ENCODE peak calls at places on chromosomes 6 and 20, in ten cellular contexts. M is hippocampal formation; O is pons; N is activated CD8-positive, alpha-beta memory T cell treated with anti-CD3 and anti-CD28 coated beads for 24 hours; S is GM12892; H is activated T-cell treated with anti-CD3 and anti-CD28 coated beads for 1 hour; P is AG09309; Z is ovary; V is stimulated activated CD8-positive, alpha-beta memory T cell treated with anti-CD3 and anti-CD28 coated beads, Interleukin-15, amount 100 ng/mL, for 24 hours; W is NCI-H146. L is an unnamed sample.
A peak's percentile ranks its signal among the peaks of the same experiment; 100 is the strongest.

GRCh38 chr6:11050735-11051134 is 6.6 kb upstream of the ELOVL2 start:
- DNase-seq in M (no peak), O (no peak), N (no peak), S (no peak), H (no peak), P (no peak), Z (no peak), V (no peak), W (no peak), L (no peak)

GRCh38 chr6:113690255-113690956 is 166.7 kb upstream of the MARCKS start:
- DNase-seq in M (no peak), O (no peak), N (no peak), S (no peak), H (no peak), P (peak; percentile 68), Z (no peak), V (no peak), W (peak; percentile 70), L (no peak)

GRCh38 chr20:62953839-62954703 is 1.6 kb downstream of the SLC17A9 start:
- DNase-seq in M (peak; percentile 21), O (peak; percentile 61), N (peak; percentile 80), S (peak; percentile 91), H (peak; percentile 60), P (no peak), Z (peak; percentile 86), V (no peak), W (peak; percentile 83), L (peak; percentile 78)

GRCh38 chr6:3553254-3553653 is 96.4 kb upstream of the SLC22A23 start:
- DNase-seq in M (no peak), O (no peak), N (no peak), S (no peak), H (no peak), P (no peak), Z (no peak), V (no peak), W (no peak), L (no peak)

GRCh38 chr20:48703107-48703506 is 124.7 kb downstream of the PREX1 start:
- DNase-seq in M (no peak), O (no peak), N (no peak), S (no peak), H (no peak), P (no peak), Z (no peak), V (no peak), W (no peak), L (peak; percentile 76)

GRCh38 chr6:69370763-69371162 is 426.0 kb downstream of the LMBRD1 start:
- DNase-seq in M (no peak), O (no peak), N (no peak), S (no peak), H (no peak), P (no peak), Z (no peak), V (no peak), W (no peak), L (peak; percentile 45)

GRCh38 chr6:105504660-105505059 is 101.8 kb upstream of the PREP start:
- DNase-seq in M (no peak), O (peak; percentile 45), N (no peak), S (no peak), H (no peak), P (no peak), Z (no peak), V (no peak), W (no peak), L (peak; percentile 46)

GRCh38 chr6:903746-904145 is 210.8 kb upstream of the EXOC2 start:
- DNase-seq in M (no peak), O (no peak), N (no peak), S (no peak), H (no peak), P (peak; percentile 18), Z (no peak), V (no peak), W (no peak), L (no peak)

GRCh38 chr6:148864941-148865340 is 118.1 kb downstream of the UST start:
- DNase-seq in M (no peak), O (no peak), N (no peak), S (no peak), H (no peak), P (no peak), Z (no peak), V (no peak), W (peak; percentile 83), L (no peak)

GRCh38 chr20:53243152-53243551 is 271.0 kb downstream of the TSHZ2 start:
- DNase-seq in M (no peak), O (no peak), N (no peak), S (no peak), H (no peak), P (no peak), Z (no peak), V (no peak), W (no peak), L (no peak)

GRCh38 chr6:112189494-112189893 is 64.9 kb downstream of the LAMA4 start:
- DNase-seq in M (no peak), O (no peak), N (no peak), S (no peak), H (no peak), P (no peak), Z (no peak), V (no peak), W (no peak), L (no peak)

GRCh38 chr6:67331304-67331703 is 1303.8 kb upstream of the ADGRB3 start:
- DNase-seq in M (no peak), O (no peak), N (no peak), S (no peak), H (no peak), P (no peak), Z (no peak), V (no peak), W (no peak), L (no peak)

GRCh38 chr6:133707456-133707855 is 181.5 kb upstream of the TCF21 start:
- DNase-seq in M (no peak), O (peak; percentile 8), N (no peak), S (no peak), H (no peak), P (peak; percentile 79), Z (no peak), V (no peak), W (no peak), L (no peak)

L was measured in left ventricle myocardium superior.